ENCODE peak calls at places on chromosomes 11 and 22, in four cellular contexts. F is upper lobe of right lung, V is adrenal gland, J is endodermal cell. I is an unnamed sample.

GRCh38 chr22:23984430-23984829 is 4.5 kb downstream of the GSTT2 start:
- DNase-seq in F (peak; percentile 42), V (peak; percentile 18), J (no peak), I (no peak)

GRCh38 chr11:122235615-122236014 is 119.6 kb upstream of the BLID start:
- DNase-seq in F (no peak), V (no peak), J (no peak), I (peak; percentile 17)

GRCh38 chr11:57770793-57771192 is 9.2 kb downstream of the CTNND1 start:
- DNase-seq in F (no peak), V (no peak), J (no peak), I (no peak)

GRCh38 chr11:69209038-69209350 is 53.3 kb downstream of the SMIM38 start:
- DNase-seq in F (peak; percentile 54), V (no peak), J (peak; percentile 11), I (no peak)

GRCh38 chr22:46145361-46145851 is 4.9 kb upstream of the PPARA start:
- DNase-seq in F (no peak), V (no peak), J (peak; percentile 34), I (no peak)

GRCh38 chr11:75272391-75272790 is 31.8 kb downstream of the TPBGL start:
- DNase-seq in F (no peak), V (no peak), J (peak; percentile 35), I (no peak)

GRCh38 chr22:43188829-43189545 is 2.1 kb upstream of the TTLL12 start:
- DNase-seq in F (no peak), V (no peak), J (peak; percentile 63), I (no peak)

GRCh38 chr11:13949876-13950275 is 12.6 kb upstream of the SPON1 start:
- DNase-seq in F (no peak), V (no peak), J (no peak), I (no peak)

GRCh38 chr11:79857404-79857803 is 416.6 kb upstream of the TENM4 start:
- DNase-seq in F (no peak), V (no peak), J (no peak), I (no peak)

GRCh38 chr11:35583126-35583525 is 35.1 kb upstream of the FJX1 start:
- DNase-seq in F (no peak), V (no peak), J (no peak), I (no peak)

GRCh38 chr22:23306438-23306921 is 126.2 kb downstream of the BCR start:
- DNase-seq in F (peak; percentile 54), V (peak; percentile 34), J (no peak), I (peak; percentile 27)

GRCh38 chr22:41410311-41410751 is 28.6 kb downstream of the TEF start:
- DNase-seq in F (peak; percentile 90), V (peak; percentile 68), J (no peak), I (peak; percentile 71)

GRCh38 chr11:88179966-88180629 is 4.9 kb upstream of the RAB38 start:
- DNase-seq in F (no peak), V (no peak), J (no peak), I (no peak)

GRCh38 chr11:107928767-107929507 is 689 bp downstream of the RAB39A start:
- DNase-seq in F (no peak), V (peak; percentile 19), J (peak; percentile 71), I (no peak)

GRCh38 chr22:39567135-39567946 is 3.2 kb upstream of the CACNA1I start:
- DNase-seq in F (no peak), V (no peak), J (no peak), I (no peak)

GRCh38 chr11:102268083-102268984 is 49.0 kb upstream of the BIRC3 start:
- DNase-seq in F (peak; percentile 94), V (peak; percentile 90), J (peak; percentile 99), I (peak; percentile 58)

GRCh38 chr22:23692598-23693291 is 1.9 kb downstream of the RGL4 start:
- DNase-seq in F (no peak), V (no peak), J (peak; percentile 76), I (no peak)

GRCh38 chr22:49301398-49302149 is 526.1 kb downstream of the BRD1 start:
- DNase-seq in F (peak; percentile 57), V (no peak), J (peak; percentile 43), I (no peak)

GRCh38 chr11:78290293-78291176 is 101.8 kb downstream of the USP35 start:
- DNase-seq in F (no peak), V (peak; percentile 42), J (no peak), I (no peak)

GRCh38 chr11:63800921-63801320 is 12.3 kb upstream of the SPINDOC start:
- DNase-seq in F (no peak), V (no peak), J (no peak), I (no peak)

GRCh38 chr22:25360891-25361645 is 141.6 kb downstream of the CRYBB2 start:
- DNase-seq in F (peak; percentile 30), V (no peak), J (no peak), I (no peak)

GRCh38 chr22:48874956-48875355 is 952.7 kb downstream of the BRD1 start:
- DNase-seq in F (peak; percentile 44), V (no peak), J (peak; percentile 30), I (no peak)

GRCh38 chr22:42862045-42862734 is 5.1 kb upstream of the ARFGAP3 start:
- DNase-seq in F (no peak), V (peak; percentile 44), J (no peak), I (no peak)

GRCh38 chr22:25081409-25081824 is 118.2 kb upstream of the CRYBB3 start:
- DNase-seq in F (no peak), V (peak; percentile 49), J (peak; percentile 80), I (no peak)

GRCh38 chr22:19891350-19892248 is 36.9 kb upstream of the GNB1L start:
- DNase-seq in F (no peak), V (no peak), J (peak; percentile 90), I (no peak)

GRCh38 chr22:47686594-47687363 is 924.3 kb downstream of the TBC1D22A start:
- DNase-seq in F (no peak), V (no peak), J (peak; percentile 57), I (no peak)

GRCh38 chr11:102869354-102869753 is 5.4 kb downstream of the MMP12 start:
- DNase-seq in F (no peak), V (no peak), J (no peak), I (no peak)

GRCh38 chr11:8263109-8263768 is 439 bp downstream of the LMO1 start:
- DNase-seq in F (peak; percentile 54), V (no peak), J (peak; percentile 78), I (no peak)

GRCh38 chr22:43826142-43827093 is 14.3 kb upstream of the EFCAB6 start:
- DNase-seq in F (peak; percentile 53), V (peak; percentile 21), J (peak; percentile 45), I (no peak)

GRCh38 chr22:44091021-44091721 is 67.1 kb downstream of the PARVB start:
- DNase-seq in F (no peak), V (no peak), J (no peak), I (no peak)

GRCh38 chr11:94112182-94112960 is 16.3 kb upstream of the PANX1 start:
- DNase-seq in F (no peak), V (no peak), J (no peak), I (no peak)

GRCh38 chr11:61601512-61601911 is 20.6 kb upstream of the SYT7 start:
- DNase-seq in F (no peak), V (no peak), J (no peak), I (no peak)

GRCh38 chr22:50207383-50208031 is 6.7 kb downstream of the SELENOO start:
- DNase-seq in F (no peak), V (no peak), J (no peak), I (no peak)

GRCh38 chr11:130721736-130722135 is 194.5 kb downstream of the SNX19 start:
- DNase-seq in F (no peak), V (no peak), J (peak; percentile 12), I (no peak)

GRCh38 chr22:48333323-48333763 is 1494.3 kb downstream of the BRD1 start:
- DNase-seq in F (no peak), V (no peak), J (peak; percentile 32), I (no peak)

GRCh38 chr22:30253205-30253852 is 6.8 kb upstream of the LIF start:
- DNase-seq in F (peak; percentile 77), V (no peak), J (no peak), I (peak; percentile 80)

GRCh38 chr11:94544832-94545640 is 1.3 kb downstream of the FUT4 start:
- DNase-seq in F (peak; percentile 70), V (no peak), J (peak; percentile 79), I (peak; percentile 11)

GRCh38 chr11:10394229-10395100 is 60.6 kb upstream of the AMPD3 start:
- DNase-seq in F (no peak), V (no peak), J (no peak), I (no peak)

GRCh38 chr11:120097721-120098385 is 40.1 kb downstream of the TRIM29 start:
- DNase-seq in F (peak; percentile 46), V (no peak), J (peak; percentile 80), I (no peak)

GRCh38 chr22:46229701-46230100 is 20.4 kb downstream of the CDPF1 start:
- DNase-seq in F (no peak), V (no peak), J (no peak), I (no peak)

GRCh38 chr11:72102946-72103753 is at the start of gene LAMTOR1:
- DNase-seq in F (peak; percentile 100), V (peak; percentile 100), J (peak; percentile 100), I (peak; percentile 99)
- TF ChIP-seq CTCF in F (peak; percentile 56), V (peak; percentile 19), J (peak; percentile 73), I (peak; percentile 19)

GRCh38 chr11:67407700-67408163 is 3.8 kb downstream of the TBC1D10C start:
- DNase-seq in F (no peak), V (no peak), J (no peak), I (no peak)
- H3K4me1 ChIP-seq in F (peaks cover 18% of the 10 kb centered on the region), V (no peaks in the 10 kb centered on the region), J (peaks cover 14% of the 10 kb centered on the region), I (no peaks in the 10 kb centered on the region)

DNA sequence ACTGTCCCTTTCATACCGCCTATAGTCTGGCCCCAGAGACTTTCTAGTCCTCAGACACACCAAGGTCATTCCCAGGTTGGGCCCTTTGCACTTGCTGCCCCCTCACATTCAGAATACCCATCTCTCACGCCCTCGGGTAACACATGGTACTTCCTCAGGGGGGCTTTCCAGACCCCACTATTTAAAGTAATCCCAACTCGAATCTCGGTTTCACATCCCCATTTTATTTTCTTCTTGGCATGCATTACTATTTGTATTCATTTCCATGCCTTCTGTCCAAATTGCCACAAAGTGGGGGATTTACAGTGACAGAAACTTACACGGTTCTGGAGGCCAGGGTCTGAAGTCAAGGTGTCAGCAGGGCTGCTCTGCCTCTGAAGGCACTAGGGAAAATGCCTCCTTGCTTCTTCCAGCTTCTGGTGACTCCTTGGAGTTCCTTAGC is 15.0 kb downstream of the RCN1 start:
- DNase-seq in F (no peak), V (no peak), J (no peak), I (no peak)
- H3K4me3 ChIP-seq in F (no peak overlapping the region), V (no peak overlapping the region), J (no peak overlapping the region), I (no peak overlapping the region)

DNA sequence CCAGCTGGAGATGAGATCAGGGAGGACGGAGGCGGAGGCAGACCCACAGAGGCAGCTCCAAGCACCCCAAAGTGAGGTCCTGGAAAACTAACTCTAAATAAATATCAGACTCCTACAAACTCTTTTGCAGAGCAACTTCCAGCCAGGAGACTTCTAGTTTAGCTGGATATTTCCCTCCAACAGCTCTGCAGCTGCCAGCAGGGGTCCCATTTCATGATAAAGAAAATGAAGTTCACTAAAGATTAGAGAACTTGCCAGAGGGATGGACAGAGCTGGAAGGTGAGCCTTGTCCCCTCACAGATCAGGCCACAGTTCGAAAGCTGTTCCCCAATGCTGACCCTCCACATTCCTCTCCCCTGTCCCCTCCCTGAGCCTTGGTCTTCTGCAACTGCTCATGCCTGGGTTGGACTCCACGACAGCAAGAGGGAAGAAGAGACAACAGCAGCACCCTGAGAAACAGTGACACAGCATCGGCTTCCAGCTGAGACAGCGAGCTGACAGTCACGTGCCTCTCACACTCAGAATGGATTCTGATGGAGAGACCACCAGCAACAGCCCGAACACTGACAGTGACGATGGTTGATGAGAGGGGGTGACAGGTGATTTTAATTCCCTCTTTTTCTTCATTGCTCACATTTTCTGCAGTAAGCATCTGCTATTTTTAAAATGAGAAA is 5.7 kb downstream of the CARS1 start:
- DNase-seq in F (no peak), V (no peak), J (no peak), I (no peak)
- TF ChIP-seq CTCF in F (no peak), V (no peak), J (no peak), I (no peak)

I was measured in heart right ventricle.